ENCODE peak calls at places on chromosomes 1 and 21, in seven cellular contexts. P is endothelial cell; Z is fibroblast of lung; S is GF-D8; C is activated naive CD4-positive, alpha-beta T cell; T is activated CD4-positive, alpha-beta T cell treated with anti-CD3 and anti-CD28 coated beads, Interleukin-2, amount 10 ng/mL, durations not matched to agents 7 days and 5 days; F is NCI-H1105. H is an unnamed sample.

GRCh38 chr1:77797991-77798390 is 18.5 kb downstream of the MIGA1 start:
- DNase-seq in P (no peak), Z (peak), S (no peak), C (no peak), T (no peak), F (no peak), H (no peak)

GRCh38 chr1:185244015-185244747 is 72.9 kb downstream of the IVNS1ABP start:
- DNase-seq in P (no peak), Z (peak), S (no peak), C (no peak), T (no peak), F (no peak), H (no peak)

GRCh38 chr1:201366696-201367095 is 10.8 kb downstream of the TNNT2 start:
- DNase-seq in P (no peak), Z (no peak), S (no peak), C (no peak), T (no peak), F (no peak), H (no peak)

GRCh38 chr1:161792740-161793139 is 26.6 kb downstream of the ATF6 start:
- DNase-seq in P (no peak), Z (peak), S (peak), C (no peak), T (no peak), F (peak), H (no peak)

GRCh38 chr1:162301696-162302095 is 75.0 kb downstream of the SPATA46 start:
- DNase-seq in P (no peak), Z (no peak), S (no peak), C (no peak), T (no peak), F (no peak), H (no peak)

GRCh38 chr1:53894644-53895043 is 657 bp downstream of the DIO1 start:
- DNase-seq in P (no peak), Z (no peak), S (no peak), C (no peak), T (no peak), F (no peak), H (no peak)

GRCh38 chr1:19878637-19878985 is 3.6 kb upstream of the OTUD3 start:
- DNase-seq in P (no peak), Z (no peak), S (no peak), C (no peak), T (no peak), F (no peak), H (no peak)

GRCh38 chr1:83942914-83943313 is 56.0 kb downstream of the TTLL7 start:
- DNase-seq in P (no peak), Z (peak), S (no peak), C (no peak), T (no peak), F (no peak), H (no peak)

GRCh38 chr1:185408675-185409270 is 91.7 kb upstream of the IVNS1ABP start:
- DNase-seq in P (no peak), Z (peak), S (no peak), C (no peak), T (no peak), F (no peak), H (no peak)

GRCh38 chr1:85911742-85912141 is 203.5 kb upstream of the ZNHIT6 start:
- DNase-seq in P (no peak), Z (no peak), S (no peak), C (no peak), T (no peak), F (no peak), H (no peak)

GRCh38 chr1:173488001-173488400 is 10.9 kb downstream of the PRDX6 start:
- DNase-seq in P (no peak), Z (no peak), S (no peak), C (no peak), T (no peak), F (no peak), H (no peak)

GRCh38 chr1:31511848-31512615 is 64.3 kb upstream of the TINAGL1 start:
- DNase-seq in P (no peak), Z (no peak), S (no peak), C (no peak), T (no peak), F (no peak), H (no peak)

GRCh38 chr1:204073837-204074273 is 940 bp downstream of the SOX13 start:
- DNase-seq in P (no peak), Z (peak), S (no peak), C (no peak), T (no peak), F (no peak), H (peak)

GRCh38 chr21:33149166-33149565 is 79.2 kb downstream of the OLIG1 start:
- DNase-seq in P (no peak), Z (no peak), S (no peak), C (no peak), T (no peak), F (no peak), H (no peak)

GRCh38 chr1:2523891-2524609 is 2.3 kb downstream of the PANK4 start:
- DNase-seq in P (no peak), Z (no peak), S (no peak), C (no peak), T (peak), F (no peak), H (no peak)

GRCh38 chr1:82366694-82367093 is 566.0 kb downstream of the ADGRL2 start:
- DNase-seq in P (no peak), Z (peak), S (no peak), C (no peak), T (no peak), F (no peak), H (no peak)

GRCh38 chr1:58456470-58456869 is 90.1 kb downstream of the OMA1 start:
- DNase-seq in P (no peak), Z (peak), S (no peak), C (no peak), T (no peak), F (no peak), H (no peak)

GRCh38 chr1:151237678-151238466 is 16.7 kb upstream of the PSMD4 start:
- DNase-seq in P (no peak), Z (no peak), S (no peak), C (no peak), T (no peak), F (no peak), H (no peak)

GRCh38 chr1:171251042-171251740 is 2.9 kb downstream of the FMO1 start:
- DNase-seq in P (peak), Z (peak), S (no peak), C (no peak), T (peak), F (peak), H (no peak)

H was measured in natural killer cell.